ENCODE peak calls at places on chromosomes 2 and 18, in six cellular contexts. J is A549, B is sigmoid colon, O is esophagus muscularis mucosa, E is H1, X is transverse colon. W is an unnamed sample.

GRCh38 chr18:27977009-27977408 is 199.9 kb downstream of the CDH2 start:
- DNase-seq in J (no peak), B (no peak), O (no peak), E (no peak), X (no peak), W (no peak)

GRCh38 chr2:216554755-216555154 is 56.1 kb downstream of the RPL37A start:
- DNase-seq in J (no peak), B (no peak), O (no peak), E (no peak), X (no peak), W (no peak)

GRCh38 chr2:158676696-158677095 is 118.4 kb upstream of the DAPL1 start:
- DNase-seq in J (no peak), B (no peak), O (peak), E (no peak), X (no peak), W (no peak)

GRCh38 chr2:108182489-108182888 is 57.3 kb upstream of the SULT1C3 start:
- DNase-seq in J (no peak), B (no peak), O (no peak), E (peak), X (peak), W (no peak)

GRCh38 chr2:51212374-51212773 is 180.4 kb upstream of the NRXN1 start:
- DNase-seq in J (no peak), B (no peak), O (no peak), E (no peak), X (no peak), W (no peak)

GRCh38 chr2:142649581-142649980 is 227.9 kb upstream of the KYNU start:
- DNase-seq in J (no peak), B (no peak), O (no peak), E (no peak), X (no peak), W (no peak)

GRCh38 chr2:46200861-46201605 is 96.2 kb upstream of the EPAS1 start:
- DNase-seq in J (no peak), B (no peak), O (no peak), E (no peak), X (no peak), W (no peak)

GRCh38 chr18:40883271-40883670 is 1071.8 kb upstream of the PIK3C3 start:
- DNase-seq in J (no peak), B (no peak), O (no peak), E (no peak), X (no peak), W (no peak)

GRCh38 chr2:43136862-43137261 is 89.5 kb downstream of the ZFP36L2 start:
- DNase-seq in J (no peak), B (no peak), O (no peak), E (no peak), X (no peak), W (no peak)

GRCh38 chr18:49206717-49207116 is 253.7 kb downstream of the DYM start:
- DNase-seq in J (no peak), B (no peak), O (no peak), E (no peak), X (no peak), W (no peak)

GRCh38 chr2:73284296-73285161 is at the start of gene FBXO41:
- DNase-seq in J (peak), B (peak), O (no peak), E (peak), X (peak), W (peak)

GRCh38 chr2:36780231-36780808 is 83.8 kb downstream of the VIT start:
- DNase-seq in J (peak), B (no peak), O (no peak), E (no peak), X (no peak), W (no peak)

GRCh38 chr2:71570511-71570910 is 117.2 kb downstream of the DYSF start:
- DNase-seq in J (no peak), B (no peak), O (no peak), E (no peak), X (no peak), W (no peak)

GRCh38 chr2:95268208-95269035 is 5.8 kb upstream of the PROM2 start:
- DNase-seq in J (no peak), B (no peak), O (peak), E (peak), X (no peak), W (peak)

GRCh38 chr2:98148968-98149697 is 62.2 kb downstream of the VWA3B start:
- DNase-seq in J (no peak), B (no peak), O (no peak), E (no peak), X (no peak), W (peak)

GRCh38 chr2:178238750-178239149 is 44.4 kb downstream of the OSBPL6 start:
- DNase-seq in J (no peak), B (no peak), O (no peak), E (no peak), X (no peak), W (no peak)

GRCh38 chr2:5697554-5697953 is 5.4 kb downstream of the SOX11 start:
- DNase-seq in J (no peak), B (no peak), O (no peak), E (no peak), X (no peak), W (no peak)

GRCh38 chr2:134782792-134783191 is 55.6 kb upstream of the ACMSD start:
- DNase-seq in J (no peak), B (no peak), O (no peak), E (no peak), X (no peak), W (no peak)

GRCh38 chr2:157809212-157809611 is 66.9 kb downstream of the ACVR1 start:
- DNase-seq in J (no peak), B (no peak), O (no peak), E (no peak), X (no peak), W (no peak)

GRCh38 chr2:239283288-239283945 is 117.4 kb downstream of the HDAC4 start:
- DNase-seq in J (no peak), B (no peak), O (no peak), E (no peak), X (no peak), W (peak)

GRCh38 chr2:1226766-1227165 is 186.5 kb upstream of the TPO start:
- DNase-seq in J (no peak), B (no peak), O (no peak), E (no peak), X (no peak), W (no peak)

GRCh38 chr2:10266133-10266620 is 36.5 kb upstream of the HPCAL1 start:
- DNase-seq in J (no peak), B (peak), O (no peak), E (no peak), X (peak), W (no peak)

GRCh38 chr18:23529597-23529996 is 26.3 kb downstream of the RMC1 start:
- DNase-seq in J (peak), B (no peak), O (no peak), E (no peak), X (no peak), W (no peak)

GRCh38 chr2:40760071-40760666 is 308.3 kb upstream of the SLC8A1 start:
- DNase-seq in J (peak), B (peak), O (no peak), E (peak), X (peak), W (peak)

GRCh38 chr2:75221872-75222271 is 22.6 kb upstream of the TACR1 start:
- DNase-seq in J (no peak), B (no peak), O (no peak), E (no peak), X (no peak), W (no peak)

GRCh38 chr2:79621755-79622154 is 108.9 kb downstream of the CTNNA2 start:
- DNase-seq in J (no peak), B (no peak), O (no peak), E (no peak), X (no peak), W (no peak)

GRCh38 chr2:27307545-27308358 is 493 bp downstream of the UCN start:
- DNase-seq in J (no peak), B (no peak), O (no peak), E (peak), X (no peak), W (no peak)
- H3K4me3 ChIP-seq in J (no peak), B (no peak), O (peak), E (peak), X (no peak), W (no peak)

DNA sequence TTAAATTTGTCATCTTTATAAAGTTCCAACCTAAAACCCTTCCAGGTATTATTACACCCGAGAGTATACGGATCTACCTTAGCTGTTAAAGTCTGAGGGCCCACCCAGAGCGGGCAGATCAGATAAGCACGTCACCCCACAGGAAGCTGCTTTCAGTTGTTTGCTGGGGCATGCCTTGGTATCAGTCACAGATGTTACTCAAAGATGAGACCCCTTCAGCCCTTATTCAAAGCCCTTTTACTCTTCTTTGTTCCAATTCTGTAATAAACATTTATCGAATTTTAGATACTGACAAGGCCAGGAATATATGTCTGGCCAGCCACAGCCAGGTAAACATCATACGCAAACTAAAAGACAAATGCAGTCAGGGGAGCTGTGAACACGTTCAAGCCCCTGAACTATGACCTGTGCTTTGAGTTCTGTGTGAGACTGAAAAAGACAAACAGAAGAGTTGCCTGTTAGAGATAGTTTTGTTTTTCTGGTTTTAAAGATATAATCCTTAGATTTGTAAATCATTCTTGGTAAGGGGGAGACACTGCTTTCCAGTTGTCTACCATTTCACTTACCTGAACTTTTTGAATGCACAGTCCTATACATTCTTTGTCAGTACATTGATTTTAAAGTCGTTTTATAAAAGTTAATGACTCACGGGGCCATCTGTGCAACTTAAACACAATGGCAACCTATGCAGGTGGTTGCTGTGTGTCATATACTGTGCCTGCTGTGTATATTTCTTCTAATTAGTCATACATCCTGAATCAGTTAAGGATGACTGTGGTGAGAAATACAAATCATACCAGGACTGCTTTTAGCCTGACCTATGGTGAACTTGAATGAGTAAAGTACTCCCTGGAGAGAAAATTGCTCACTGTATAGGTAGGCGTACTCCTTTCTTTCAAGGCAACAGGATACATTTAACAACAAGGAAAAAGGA is 100.5 kb upstream of the ITPRID2 start:
- DNase-seq in J (peak), B (no peak), O (no peak), E (no peak), X (peak), W (no peak)
- TF ChIP-seq EP300 in J (peak), B (no peak), O (no peak), E (no peak), X (no peak), W (no peak)

GRCh38 chr18:10056506-10056905 is 142.7 kb downstream of the VAPA start:
- DNase-seq in J (no peak), B (no peak), O (no peak), E (no peak), X (no peak), W (peak)
- H3K4me3 ChIP-seq in J (no peak), B (no peak), O (no peak), E (no peak), X (no peak), W (no peak)

GRCh38 chr2:16279641-16280040 is 339.3 kb downstream of the MYCN start:
- DNase-seq in J (no peak), B (no peak), O (peak), E (no peak), X (no peak), W (no peak)
- TF ChIP-seq EP300 in J (no peak), B (no peak), O (no peak), E (no peak), X (no peak), W (no peak)

GRCh38 chr18:54878662-54879058 is 50.4 kb downstream of the RAB27B start:
- DNase-seq in J (no peak), B (no peak), O (no peak), E (no peak), X (no peak), W (no peak)

GRCh38 chr18:54879691-54880090 is 51.4 kb downstream of the RAB27B start:
- DNase-seq in J (no peak), B (no peak), O (no peak), E (no peak), X (no peak), W (no peak)

GRCh38 chr18:54882318-54882717 is 54.0 kb downstream of the RAB27B start:
- DNase-seq in J (no peak), B (no peak), O (no peak), E (no peak), X (no peak), W (no peak)

GRCh38 chr18:54880706-54881105 is 52.4 kb downstream of the RAB27B start:
- DNase-seq in J (peak), B (no peak), O (no peak), E (no peak), X (no peak), W (no peak)

DNA sequence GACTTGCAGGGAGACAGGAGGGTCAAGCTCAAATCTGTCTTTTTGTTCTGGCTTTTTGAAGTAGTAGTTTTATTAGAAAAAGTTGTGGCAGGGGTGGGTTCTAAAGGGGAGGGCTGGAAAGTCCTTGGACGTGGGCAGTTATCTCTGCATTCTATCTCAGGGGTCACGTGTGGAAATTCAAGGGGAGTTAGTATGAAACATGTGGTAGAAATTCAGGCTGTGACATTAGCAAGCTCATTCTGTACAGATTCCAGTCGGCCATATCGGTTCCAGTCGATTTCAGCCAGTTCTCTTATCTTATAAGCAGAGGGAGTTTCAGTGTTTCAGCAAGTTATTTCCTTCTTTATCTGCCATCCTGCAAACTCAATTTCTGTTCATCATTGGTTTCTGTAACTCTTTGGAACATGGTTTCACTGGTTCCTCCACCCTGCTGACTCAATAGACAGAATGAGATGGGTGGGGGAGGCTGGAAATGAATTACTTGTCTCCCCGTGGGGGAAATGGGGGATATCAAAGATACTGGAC is 53.0 kb downstream of the RAB27B start:
- DNase-seq in J (no peak), B (no peak), O (no peak), E (no peak), X (no peak), W (no peak)
- H3K4me3 ChIP-seq in J (no peak), B (no peak), O (no peak), E (no peak), X (no peak), W (no peak)

GRCh38 chr18:30618567-30618966 is 424.0 kb downstream of the DSC3 start:
- DNase-seq in J (no peak), B (no peak), O (no peak), E (no peak), X (no peak), W (no peak)

GRCh38 chr18:30625961-30626360 is 416.6 kb downstream of the DSC3 start:
- DNase-seq in J (no peak), B (no peak), O (no peak), E (no peak), X (no peak), W (no peak)

GRCh38 chr18:30622104-30622503 is 420.4 kb downstream of the DSC3 start:
- DNase-seq in J (no peak), B (no peak), O (no peak), E (no peak), X (no peak), W (no peak)

GRCh38 chr18:30623401-30624065 is 419.0 kb downstream of the DSC3 start:
- DNase-seq in J (no peak), B (no peak), O (no peak), E (no peak), X (no peak), W (no peak)

DNA sequence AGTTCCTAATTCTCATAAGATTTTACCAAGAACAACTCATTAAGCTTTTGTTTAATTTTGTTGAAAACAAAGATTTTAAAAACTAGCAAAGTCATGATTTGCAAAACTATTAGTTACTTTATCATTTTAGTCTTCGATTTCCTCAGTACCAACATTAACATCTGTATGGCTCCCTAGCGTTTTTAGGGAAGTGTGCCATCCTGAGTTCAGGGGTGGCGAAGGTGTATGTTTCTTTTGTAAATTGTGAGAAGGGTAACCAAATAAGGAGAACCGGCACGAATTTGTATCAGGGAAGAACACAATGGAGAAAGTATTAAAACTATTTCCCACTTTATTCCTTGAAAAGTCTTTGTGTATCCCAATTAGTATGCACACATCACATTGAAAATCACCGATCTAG is 419.9 kb downstream of the DSC3 start:
- DNase-seq in J (no peak), B (no peak), O (no peak), E (no peak), X (no peak), W (no peak)
- TF ChIP-seq EP300 in J (no peak), B (no peak), O (no peak), E (no peak), X (no peak), W (no peak)

GRCh38 chr2:211454684-211455083 is 898.3 kb downstream of the CPS1 start:
- DNase-seq in J (no peak), B (no peak), O (no peak), E (no peak), X (no peak), W (no peak)

GRCh38 chr2:211455225-211455841 is 898.9 kb downstream of the CPS1 start:
- DNase-seq in J (peak), B (no peak), O (no peak), E (no peak), X (peak), W (peak)

GRCh38 chr2:211451642-211452041 is 895.2 kb downstream of the CPS1 start:
- DNase-seq in J (no peak), B (no peak), O (no peak), E (no peak), X (no peak), W (no peak)

GRCh38 chr2:211449819-211450218 is 893.4 kb downstream of the CPS1 start:
- DNase-seq in J (no peak), B (no peak), O (no peak), E (no peak), X (no peak), W (no peak)

GRCh38 chr2:211453311-211453894 is 897.0 kb downstream of the CPS1 start:
- DNase-seq in J (no peak), B (no peak), O (no peak), E (no peak), X (no peak), W (no peak)
- H3K4me3 ChIP-seq in J (no peak), B (no peak), O (no peak), E (no peak), X (no peak), W (no peak)

GRCh38 chr2:222707689-222708273 is 36.3 kb downstream of the MOGAT1 start:
- DNase-seq in J (no peak), B (no peak), O (no peak), E (no peak), X (no peak), W (no peak)
- TF ChIP-seq EP300 in J (no peak), B (no peak), O (no peak), E (no peak), X (no peak), W (no peak)

GRCh38 chr2:242001853-242002252 is 132.3 kb downstream of the RTP5 start:
- DNase-seq in J (no peak), B (no peak), O (no peak), E (no peak), X (no peak), W (no peak)
- H3K4me3 ChIP-seq in J (no peak), B (no peak), O (no peak), E (no peak), X (no peak), W (no peak)

GRCh38 chr2:118014492-118014824 is 588 bp upstream of the CCDC93 start:
- DNase-seq in J (peak), B (no peak), O (no peak), E (no peak), X (no peak), W (no peak)

GRCh38 chr2:118012778-118013177 is 1.1 kb downstream of the CCDC93 start:
- DNase-seq in J (no peak), B (no peak), O (no peak), E (no peak), X (no peak), W (no peak)

GRCh38 chr2:118013221-118013723 is 598 bp downstream of the CCDC93 start:
- DNase-seq in J (peak), B (peak), O (no peak), E (peak), X (peak), W (peak)

GRCh38 chr2:118016911-118017310 is 3.0 kb upstream of the CCDC93 start:
- DNase-seq in J (no peak), B (no peak), O (no peak), E (no peak), X (no peak), W (no peak)

DNA sequence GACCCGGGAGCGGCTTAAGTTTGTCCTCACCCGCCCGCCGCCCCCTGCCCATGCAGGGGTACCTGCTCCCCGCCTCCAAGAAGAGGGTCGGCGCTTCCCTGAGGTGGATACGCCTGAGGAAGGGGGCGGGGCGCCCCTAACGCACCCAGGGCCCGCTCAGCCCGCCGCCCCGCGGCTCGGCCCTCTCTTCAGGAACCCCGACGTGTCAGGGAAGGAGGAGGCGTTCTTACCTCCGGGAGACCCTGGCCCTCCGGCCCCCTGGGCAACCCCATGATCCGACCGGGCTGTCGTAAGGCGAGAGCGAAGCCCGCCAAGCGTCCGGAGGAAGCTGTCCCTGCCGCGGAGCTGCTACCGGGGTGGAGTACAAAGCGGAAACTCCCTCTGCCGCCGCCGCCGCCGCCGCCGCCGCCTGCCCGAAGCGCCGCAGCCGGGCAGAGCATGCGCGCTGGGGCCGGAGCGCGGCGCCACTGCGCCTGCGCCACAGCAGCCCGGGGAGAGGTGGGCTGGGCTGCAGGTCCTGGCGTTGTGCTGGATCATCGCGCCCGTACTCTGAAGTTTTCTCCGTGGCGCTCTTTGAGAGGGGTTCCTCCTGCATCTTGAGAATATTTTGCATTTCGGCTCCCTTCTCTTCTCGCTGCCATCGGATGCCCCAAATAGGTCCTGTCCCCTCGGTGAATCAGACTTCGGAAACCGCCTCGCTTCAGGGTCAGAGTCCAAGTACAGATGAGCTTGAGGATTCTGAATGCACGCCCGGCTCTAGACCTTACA is at the start of gene CCDC93:
- DNase-seq in J (peak), B (peak), O (peak), E (peak), X (peak), W (peak)
- TF ChIP-seq EP300 in J (no peak), B (no peak), O (no peak), E (no peak), X (no peak), W (no peak)

W was measured in ovary.